ENCODE peak calls at places on chromosomes 13 and 19, in five cellular contexts. G, H, T, C and S are unnamed samples.
A peak's percentile ranks its signal among the peaks of the same experiment; 100 is the strongest.

GRCh38 chr13:64855506-64855905 is 2374.6 kb downstream of the PCDH9 start:
- DNase-seq in H (peak; percentile 78), C (no peak), T (no peak), G (no peak), S (no peak)

GRCh38 chr19:16330811-16331690 is 6.4 kb downstream of the KLF2 start:
- DNase-seq in G (no peak), H (no peak), T (no peak), C (no peak), S (no peak)

GRCh38 chr13:43127827-43128226 is 104.4 kb downstream of the DNAJC15 start:
- DNase-seq in G (no peak), H (no peak), T (no peak), C (no peak), S (no peak)

GRCh38 chr13:106573855-106574254 is 5.9 kb upstream of the ARGLU1 start:
- DNase-seq in G (peak; percentile 58), C (no peak), T (peak; percentile 23), H (no peak), S (no peak)

GRCh38 chr13:59408738-59409137 is 755.0 kb downstream of the DIAPH3 start:
- DNase-seq in H (no peak), G (no peak), T (no peak), C (no peak), S (peak; percentile 42)

GRCh38 chr19:42154471-42155323 is 22.5 kb upstream of the POU2F2 start:
- DNase-seq in H (no peak), T (no peak), C (peak; percentile 65), G (no peak), S (no peak)

GRCh38 chr19:40257096-40257517 is 28.0 kb downstream of the AKT2 start:
- DNase-seq in G (no peak), H (no peak), T (no peak), C (no peak), S (peak; percentile 39)

GRCh38 chr19:47512183-47512947 is 2.5 kb downstream of the NAPA start:
- DNase-seq in G (peak; percentile 68), H (no peak), C (no peak), T (no peak), S (peak; percentile 92)

GRCh38 chr19:33818426-33818825 is 21.8 kb downstream of the KCTD15 start:
- DNase-seq in G (no peak), C (no peak), H (no peak), T (no peak), S (no peak)

GRCh38 chr19:48325265-48325910 is at the start of gene EMP3:
- DNase-seq in C (no peak), H (peak; percentile 80), G (peak; percentile 88), T (peak; percentile 91), S (peak; percentile 40)

GRCh38 chr13:42883771-42884170 is 102.4 kb downstream of the FAM216B start:
- DNase-seq in G (no peak), C (peak; percentile 70), T (peak; percentile 16), H (peak; percentile 68), S (no peak)

GRCh38 chr13:57632276-57633140 is 964 bp downstream of the PCDH17 start:
- DNase-seq in C (no peak), T (peak; percentile 2), H (peak; percentile 39), G (no peak), S (peak; percentile 11)

GRCh38 chr19:18784786-18785120 is 6.4 kb downstream of the COMP start:
- DNase-seq in G (no peak), T (no peak), H (no peak), C (no peak), S (no peak)